ENCODE peak calls at places on chromosome 12, in six cellular contexts. O is left ventricle myocardium inferior, B is body of pancreas, A is endodermal cell, D is GM12878, X is ovary. R is an unnamed sample.

GRCh38 chr12:113776536-113776935 is 189.6 kb downstream of the RBM19 start:
- DNase-seq in O (no peak), B (no peak), A (no peak), D (no peak), X (no peak), R (no peak)

GRCh38 chr12:1644523-1645438 is 15.8 kb downstream of the WNT5B start:
- DNase-seq in O (peak), B (peak), A (no peak), D (no peak), X (peak), R (peak)

GRCh38 chr12:53288322-53288721 is 7.0 kb upstream of the PFDN5 start:
- DNase-seq in O (no peak), B (no peak), A (no peak), D (no peak), X (no peak), R (no peak)

GRCh38 chr12:1947081-1947480 is 28.6 kb upstream of the CACNA2D4 start:
- DNase-seq in O (no peak), B (no peak), A (no peak), D (no peak), X (no peak), R (peak)

GRCh38 chr12:3101309-3102022 is 24.3 kb downstream of the TSPAN9 start:
- DNase-seq in O (no peak), B (no peak), A (no peak), D (no peak), X (no peak), R (no peak)

GRCh38 chr12:81077686-81078441 is at the start of gene ACSS3:
- DNase-seq in O (peak), B (peak), A (peak), D (no peak), X (peak), R (no peak)

GRCh38 chr12:3339221-3339620 is 151.8 kb upstream of the PRMT8 start:
- DNase-seq in O (no peak), B (no peak), A (no peak), D (no peak), X (no peak), R (no peak)

GRCh38 chr12:106644335-106645073 is 61.7 kb downstream of the RFX4 start:
- DNase-seq in O (no peak), B (no peak), A (no peak), D (no peak), X (no peak), R (no peak)

GRCh38 chr12:103731539-103731938 is 109.5 kb downstream of the NT5DC3 start:
- DNase-seq in O (no peak), B (no peak), A (no peak), D (no peak), X (no peak), R (no peak)

GRCh38 chr12:26696613-26697092 is 136.3 kb downstream of the ITPR2 start:
- DNase-seq in O (no peak), B (no peak), A (no peak), D (no peak), X (no peak), R (no peak)

GRCh38 chr12:71085575-71085974 is 72.2 kb downstream of the TSPAN8 start:
- DNase-seq in O (no peak), B (no peak), A (no peak), D (no peak), X (no peak), R (no peak)

GRCh38 chr12:20631711-20632110 is 63.4 kb upstream of the SLCO1C1 start:
- DNase-seq in O (no peak), B (no peak), A (no peak), D (no peak), X (no peak), R (no peak)

GRCh38 chr12:9634177-9634803 is 26.6 kb upstream of the KLRB1 start:
- DNase-seq in O (no peak), B (peak), A (peak), D (no peak), X (peak), R (no peak)

GRCh38 chr12:12126551-12126950 is 55.8 kb downstream of the BCL2L14 start:
- DNase-seq in O (no peak), B (no peak), A (no peak), D (no peak), X (no peak), R (no peak)

GRCh38 chr12:6180300-6181051 is 19.7 kb upstream of the CD9 start:
- DNase-seq in O (peak), B (peak), A (peak), D (no peak), X (peak), R (peak)

GRCh38 chr12:54304187-54304810 is 3.5 kb upstream of the NFE2 start:
- DNase-seq in O (peak), B (peak), A (peak), D (no peak), X (peak), R (no peak)

GRCh38 chr12:116714175-116714574 is 23.7 kb downstream of the SPRING1 start:
- DNase-seq in O (no peak), B (no peak), A (no peak), D (no peak), X (no peak), R (no peak)

GRCh38 chr12:116718578-116719454 is 19.1 kb downstream of the SPRING1 start:
- DNase-seq in O (no peak), B (no peak), A (no peak), D (no peak), X (no peak), R (no peak)

GRCh38 chr12:116720129-116720528 is 17.7 kb downstream of the SPRING1 start:
- DNase-seq in O (no peak), B (no peak), A (no peak), D (no peak), X (no peak), R (no peak)

GRCh38 chr12:116719661-116720060 is 18.2 kb downstream of the SPRING1 start:
- DNase-seq in O (no peak), B (no peak), A (no peak), D (no peak), X (no peak), R (no peak)

DNA sequence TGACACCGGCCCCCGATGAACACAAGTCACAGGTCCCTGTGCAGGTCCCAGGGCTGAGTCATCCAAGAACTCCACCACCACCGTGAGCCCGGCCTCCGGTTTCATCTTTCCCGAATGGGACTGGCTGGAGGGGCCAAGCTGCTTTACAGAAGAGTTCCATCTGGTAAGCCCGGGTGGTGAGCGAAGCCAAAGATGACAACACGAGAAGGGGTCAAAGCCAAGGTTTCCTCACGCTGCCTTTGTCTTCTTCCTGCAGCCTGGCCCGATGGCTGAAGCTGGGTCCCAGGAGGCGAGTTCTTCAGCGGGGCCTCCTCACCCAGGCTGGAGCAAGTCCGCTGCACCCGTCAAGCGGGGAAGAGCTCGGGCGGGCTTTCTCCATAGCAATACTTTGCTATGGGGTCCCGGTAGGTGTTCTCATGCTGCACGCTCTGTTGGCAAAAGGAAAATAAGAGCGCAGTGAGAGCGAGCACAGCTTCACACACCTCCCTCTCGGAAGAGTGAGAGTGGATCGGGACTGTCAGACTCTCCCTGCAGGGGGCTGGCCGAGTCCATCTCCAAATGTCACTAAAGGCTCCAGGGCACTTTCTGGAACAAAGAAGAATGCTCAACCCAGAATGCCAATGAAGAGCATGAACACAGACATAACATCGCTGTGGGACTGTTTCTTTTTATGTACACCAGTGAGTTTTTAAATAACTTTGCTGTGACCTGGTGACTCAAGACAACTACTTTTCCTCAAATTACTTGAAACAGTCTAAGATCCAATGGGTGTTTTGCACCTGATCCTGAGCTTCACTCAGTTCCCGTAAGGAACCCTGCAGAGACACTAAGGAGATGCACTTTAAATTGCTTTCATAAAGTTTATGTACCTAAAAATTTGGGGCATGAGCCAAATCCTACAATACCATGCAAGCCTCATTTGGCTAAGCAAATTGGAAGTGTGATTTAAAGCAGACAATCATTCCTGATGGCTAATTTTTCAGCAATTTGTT is 20.1 kb downstream of the SPRING1 start:
- DNase-seq in O (peak), B (peak), A (no peak), D (no peak), X (peak), R (no peak)
- H3K4me3 ChIP-seq in O (peak), B (no peak), A (no peak), D (no peak), X (no peak), R (peak)

GRCh38 chr12:62259311-62259992 is 752 bp upstream of the USP15 start:
- DNase-seq in O (no peak), B (peak), A (no peak), D (no peak), X (no peak), R (no peak)

GRCh38 chr12:62263956-62264355 is 3.8 kb downstream of the USP15 start:
- DNase-seq in O (no peak), B (no peak), A (no peak), D (no peak), X (no peak), R (no peak)

GRCh38 chr12:62259993-62260732 is at the start of gene USP15:
- DNase-seq in O (peak), B (peak), A (peak), D (peak), X (peak), R (peak)

GRCh38 chr12:62260733-62261683 is 804 bp downstream of the USP15 start:
- DNase-seq in O (peak), B (peak), A (no peak), D (peak), X (no peak), R (no peak)

DNA sequence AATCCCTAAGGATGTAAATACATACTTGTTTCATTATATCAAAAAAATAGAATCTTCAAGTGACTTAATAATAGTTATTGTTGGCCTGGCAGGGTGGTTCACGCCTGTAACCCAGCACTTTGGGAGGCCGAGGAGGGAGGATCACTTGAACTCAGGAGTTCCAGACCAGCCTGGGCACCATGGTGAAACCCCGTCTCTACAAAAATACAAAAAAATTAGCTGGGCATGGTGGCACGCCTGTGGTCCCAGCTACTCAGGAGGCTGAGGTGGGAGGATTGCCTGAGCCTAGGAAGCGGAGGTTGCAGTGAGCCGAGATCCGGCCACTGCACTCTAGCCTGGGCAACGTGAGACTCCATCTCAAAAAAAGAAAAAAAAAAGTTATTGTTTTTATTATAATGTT is 1.7 kb downstream of the USP15 start:
- DNase-seq in O (no peak), B (no peak), A (no peak), D (no peak), X (no peak), R (no peak)
- H3K4me3 ChIP-seq in O (peak), B (no peak), A (peak), D (peak), X (peak), R (no peak)

GRCh38 chr12:118376089-118377004 is at the start of gene SUDS3:
- DNase-seq in O (peak), B (peak), A (peak), D (peak), X (peak), R (no peak)

GRCh38 chr12:118374909-118375308 is 1.4 kb upstream of the SUDS3 start:
- DNase-seq in O (no peak), B (no peak), A (no peak), D (no peak), X (no peak), R (no peak)

GRCh38 chr12:118373628-118374027 is 921 bp upstream of the TAOK3 start:
- DNase-seq in O (no peak), B (no peak), A (no peak), D (no peak), X (no peak), R (no peak)

GRCh38 chr12:118374126-118374725 is 1.5 kb upstream of the TAOK3 start:
- DNase-seq in O (no peak), B (no peak), A (peak), D (no peak), X (no peak), R (no peak)

GRCh38 chr12:118375348-118375747 is 1.0 kb upstream of the SUDS3 start:
- DNase-seq in O (no peak), B (no peak), A (peak), D (no peak), X (no peak), R (no peak)
- H3K4me3 ChIP-seq in O (peak), B (no peak), A (peak), D (no peak), X (peak), R (no peak)

GRCh38 chr12:96698965-96699364 is 208.1 kb upstream of the NEDD1 start:
- DNase-seq in O (no peak), B (no peak), A (no peak), D (no peak), X (no peak), R (no peak)
- H3K4me3 ChIP-seq in O (no peak), B (no peak), A (no peak), D (no peak), X (no peak), R (no peak)

DNA sequence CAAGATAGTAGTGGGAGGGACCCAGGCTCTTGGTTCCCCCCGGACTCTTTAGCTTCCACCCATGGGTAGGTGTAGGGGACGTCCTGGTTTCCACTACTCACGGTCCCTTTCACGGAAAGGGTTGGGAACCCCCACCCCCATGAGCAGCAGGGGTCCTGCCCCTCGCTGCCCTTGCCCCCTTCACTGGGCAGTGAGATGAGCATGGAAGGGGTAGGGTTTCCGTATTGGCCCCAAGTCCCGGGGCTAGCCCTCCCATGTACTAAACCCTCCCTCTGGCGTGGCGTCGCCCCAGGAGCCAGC is 12.7 kb downstream of the AGAP2 start:
- DNase-seq in O (no peak), B (no peak), A (no peak), D (no peak), X (no peak), R (no peak)
- H3K4me3 ChIP-seq in O (peak), B (no peak), A (no peak), D (no peak), X (peak), R (peak)

GRCh38 chr12:68972570-68972969 is 39.6 kb upstream of the CPM start:
- DNase-seq in O (no peak), B (no peak), A (no peak), D (no peak), X (no peak), R (no peak)
- H3K4me3 ChIP-seq in O (no peak), B (no peak), A (no peak), D (no peak), X (no peak), R (no peak)